ENCODE peak calls at places on chromosomes 4 and X, in nine cellular contexts. One of them, this sample, is unnamed.

GRCh38 chr4:159398236-159398638 is 295.4 kb downstream of the RAPGEF2 start:
- DNase-seq in activated T-cell treated with anti-CD3 and anti-CD28 coated beads, Interleukin-2, amount 50 U/mL, for 72 hours: no peak
- DNase-seq in progenitor cell of endocrine pancreas: no peak
- DNase-seq in lower lobe of right lung: no peak
- DNase-seq in stimulated activated naive B cell treated with anti-CD40 and anti-IgM and Interleukin-4, amounts not matched to agents 10 μg/mL and 1 μg/mL and 100 μg/mL, for 72 hours: no peak
- DNase-seq in fibroblast of pulmonary artery: peak; percentile 53
- DNase-seq in activated naive CD8-positive, alpha-beta T cell treated with anti-CD3 and anti-CD28 coated beads, Interleukin-2, amount 50 U/mL, for 24 hours: no peak
- DNase-seq in endothelial cell: no peak
- DNase-seq in stimulated activated CD4-positive, alpha-beta T cell treated with anti-CD3 and anti-CD28 coated beads, Interleukin-1b, Interleukin-23, amount 100 ng/mL, for 24 hours: no peak
- DNase-seq in this sample: no peak

GRCh38 chrX:123854329-123854728 is 5.5 kb upstream of the XIAP start:
- DNase-seq in stimulated activated CD4-positive, alpha-beta T cell treated with anti-CD3 and anti-CD28 coated beads, Interleukin-1b, Interleukin-23, amount 100 ng/mL, for 24 hours: no peak
- DNase-seq in endothelial cell: no peak
- DNase-seq in stimulated activated naive B cell treated with anti-CD40 and anti-IgM and Interleukin-4, amounts not matched to agents 10 μg/mL and 1 μg/mL and 100 μg/mL, for 72 hours: no peak
- DNase-seq in activated naive CD8-positive, alpha-beta T cell treated with anti-CD3 and anti-CD28 coated beads, Interleukin-2, amount 50 U/mL, for 24 hours: no peak
- DNase-seq in activated T-cell treated with anti-CD3 and anti-CD28 coated beads, Interleukin-2, amount 50 U/mL, for 72 hours: no peak
- DNase-seq in fibroblast of pulmonary artery: no peak
- DNase-seq in progenitor cell of endocrine pancreas: no peak
- DNase-seq in lower lobe of right lung: no peak
- DNase-seq in this sample: no peak

GRCh38 chr4:4344915-4345527 is 41.9 kb upstream of the NSG1 start:
- DNase-seq in activated T-cell treated with anti-CD3 and anti-CD28 coated beads, Interleukin-2, amount 50 U/mL, for 72 hours: no peak
- DNase-seq in stimulated activated naive B cell treated with anti-CD40 and anti-IgM and Interleukin-4, amounts not matched to agents 10 μg/mL and 1 μg/mL and 100 μg/mL, for 72 hours: peak; percentile 54
- DNase-seq in endothelial cell: no peak
- DNase-seq in stimulated activated CD4-positive, alpha-beta T cell treated with anti-CD3 and anti-CD28 coated beads, Interleukin-1b, Interleukin-23, amount 100 ng/mL, for 24 hours: no peak
- DNase-seq in progenitor cell of endocrine pancreas: no peak
- DNase-seq in activated naive CD8-positive, alpha-beta T cell treated with anti-CD3 and anti-CD28 coated beads, Interleukin-2, amount 50 U/mL, for 24 hours: no peak
- DNase-seq in fibroblast of pulmonary artery: no peak
- DNase-seq in lower lobe of right lung: no peak
- DNase-seq in this sample: peak; percentile 48

GRCh38 chr4:110621839-110622751 is 782 bp downstream of the PITX2 start:
- DNase-seq in activated naive CD8-positive, alpha-beta T cell treated with anti-CD3 and anti-CD28 coated beads, Interleukin-2, amount 50 U/mL, for 24 hours: no peak
- DNase-seq in stimulated activated CD4-positive, alpha-beta T cell treated with anti-CD3 and anti-CD28 coated beads, Interleukin-1b, Interleukin-23, amount 100 ng/mL, for 24 hours: no peak
- DNase-seq in activated T-cell treated with anti-CD3 and anti-CD28 coated beads, Interleukin-2, amount 50 U/mL, for 72 hours: no peak
- DNase-seq in endothelial cell: peak; percentile 31
- DNase-seq in lower lobe of right lung: no peak
- DNase-seq in fibroblast of pulmonary artery: no peak
- DNase-seq in progenitor cell of endocrine pancreas: no peak
- DNase-seq in stimulated activated naive B cell treated with anti-CD40 and anti-IgM and Interleukin-4, amounts not matched to agents 10 μg/mL and 1 μg/mL and 100 μg/mL, for 72 hours: no peak
- DNase-seq in this sample: no peak

GRCh38 chr4:24622435-24622834 is 38.1 kb upstream of the DHX15 start:
- DNase-seq in progenitor cell of endocrine pancreas: no peak
- DNase-seq in stimulated activated CD4-positive, alpha-beta T cell treated with anti-CD3 and anti-CD28 coated beads, Interleukin-1b, Interleukin-23, amount 100 ng/mL, for 24 hours: no peak
- DNase-seq in activated naive CD8-positive, alpha-beta T cell treated with anti-CD3 and anti-CD28 coated beads, Interleukin-2, amount 50 U/mL, for 24 hours: no peak
- DNase-seq in endothelial cell: no peak
- DNase-seq in fibroblast of pulmonary artery: no peak
- DNase-seq in stimulated activated naive B cell treated with anti-CD40 and anti-IgM and Interleukin-4, amounts not matched to agents 10 μg/mL and 1 μg/mL and 100 μg/mL, for 72 hours: no peak
- DNase-seq in activated T-cell treated with anti-CD3 and anti-CD28 coated beads, Interleukin-2, amount 50 U/mL, for 72 hours: no peak
- DNase-seq in lower lobe of right lung: no peak
- DNase-seq in this sample: no peak

GRCh38 chrX:46236411-46236810 is 308.8 kb downstream of the ZNF674 start:
- DNase-seq in activated naive CD8-positive, alpha-beta T cell treated with anti-CD3 and anti-CD28 coated beads, Interleukin-2, amount 50 U/mL, for 24 hours: no peak
- DNase-seq in activated T-cell treated with anti-CD3 and anti-CD28 coated beads, Interleukin-2, amount 50 U/mL, for 72 hours: no peak
- DNase-seq in fibroblast of pulmonary artery: no peak
- DNase-seq in stimulated activated CD4-positive, alpha-beta T cell treated with anti-CD3 and anti-CD28 coated beads, Interleukin-1b, Interleukin-23, amount 100 ng/mL, for 24 hours: no peak
- DNase-seq in progenitor cell of endocrine pancreas: no peak
- DNase-seq in lower lobe of right lung: no peak
- DNase-seq in endothelial cell: no peak
- DNase-seq in stimulated activated naive B cell treated with anti-CD40 and anti-IgM and Interleukin-4, amounts not matched to agents 10 μg/mL and 1 μg/mL and 100 μg/mL, for 72 hours: no peak
- DNase-seq in this sample: no peak

GRCh38 chrX:136630881-136631280 is 17.1 kb upstream of the CD40LG start:
- DNase-seq in stimulated activated CD4-positive, alpha-beta T cell treated with anti-CD3 and anti-CD28 coated beads, Interleukin-1b, Interleukin-23, amount 100 ng/mL, for 24 hours: no peak
- DNase-seq in activated T-cell treated with anti-CD3 and anti-CD28 coated beads, Interleukin-2, amount 50 U/mL, for 72 hours: no peak
- DNase-seq in endothelial cell: no peak
- DNase-seq in fibroblast of pulmonary artery: no peak
- DNase-seq in progenitor cell of endocrine pancreas: no peak
- DNase-seq in lower lobe of right lung: no peak
- DNase-seq in activated naive CD8-positive, alpha-beta T cell treated with anti-CD3 and anti-CD28 coated beads, Interleukin-2, amount 50 U/mL, for 24 hours: no peak
- DNase-seq in stimulated activated naive B cell treated with anti-CD40 and anti-IgM and Interleukin-4, amounts not matched to agents 10 μg/mL and 1 μg/mL and 100 μg/mL, for 72 hours: no peak
- DNase-seq in this sample: no peak

GRCh38 chr4:2712261-2712842 is 43.8 kb downstream of the TNIP2 start:
- DNase-seq in stimulated activated CD4-positive, alpha-beta T cell treated with anti-CD3 and anti-CD28 coated beads, Interleukin-1b, Interleukin-23, amount 100 ng/mL, for 24 hours: no peak
- DNase-seq in progenitor cell of endocrine pancreas: no peak
- DNase-seq in stimulated activated naive B cell treated with anti-CD40 and anti-IgM and Interleukin-4, amounts not matched to agents 10 μg/mL and 1 μg/mL and 100 μg/mL, for 72 hours: no peak
- DNase-seq in activated naive CD8-positive, alpha-beta T cell treated with anti-CD3 and anti-CD28 coated beads, Interleukin-2, amount 50 U/mL, for 24 hours: no peak
- DNase-seq in endothelial cell: peak; percentile 33
- DNase-seq in fibroblast of pulmonary artery: peak; percentile 46
- DNase-seq in lower lobe of right lung: no peak
- DNase-seq in activated T-cell treated with anti-CD3 and anti-CD28 coated beads, Interleukin-2, amount 50 U/mL, for 72 hours: no peak
- DNase-seq in this sample: no peak

GRCh38 chr4:3223346-3223745 is 25.6 kb upstream of the MSANTD1 start:
- DNase-seq in progenitor cell of endocrine pancreas: no peak
- DNase-seq in endothelial cell: no peak
- DNase-seq in fibroblast of pulmonary artery: no peak
- DNase-seq in lower lobe of right lung: peak; percentile 37
- DNase-seq in activated naive CD8-positive, alpha-beta T cell treated with anti-CD3 and anti-CD28 coated beads, Interleukin-2, amount 50 U/mL, for 24 hours: no peak
- DNase-seq in stimulated activated naive B cell treated with anti-CD40 and anti-IgM and Interleukin-4, amounts not matched to agents 10 μg/mL and 1 μg/mL and 100 μg/mL, for 72 hours: no peak
- DNase-seq in activated T-cell treated with anti-CD3 and anti-CD28 coated beads, Interleukin-2, amount 50 U/mL, for 72 hours: no peak
- DNase-seq in stimulated activated CD4-positive, alpha-beta T cell treated with anti-CD3 and anti-CD28 coated beads, Interleukin-1b, Interleukin-23, amount 100 ng/mL, for 24 hours: no peak
- DNase-seq in this sample: no peak

GRCh38 chr4:41290486-41290885 is 33.8 kb downstream of the UCHL1 start:
- DNase-seq in fibroblast of pulmonary artery: no peak
- DNase-seq in lower lobe of right lung: no peak
- DNase-seq in activated T-cell treated with anti-CD3 and anti-CD28 coated beads, Interleukin-2, amount 50 U/mL, for 72 hours: no peak
- DNase-seq in endothelial cell: no peak
- DNase-seq in stimulated activated CD4-positive, alpha-beta T cell treated with anti-CD3 and anti-CD28 coated beads, Interleukin-1b, Interleukin-23, amount 100 ng/mL, for 24 hours: no peak
- DNase-seq in activated naive CD8-positive, alpha-beta T cell treated with anti-CD3 and anti-CD28 coated beads, Interleukin-2, amount 50 U/mL, for 24 hours: no peak
- DNase-seq in progenitor cell of endocrine pancreas: no peak
- DNase-seq in stimulated activated naive B cell treated with anti-CD40 and anti-IgM and Interleukin-4, amounts not matched to agents 10 μg/mL and 1 μg/mL and 100 μg/mL, for 72 hours: no peak
- DNase-seq in this sample: no peak

GRCh38 chrX:120310861-120311631 is at the start of gene TMEM255A:
- DNase-seq in fibroblast of pulmonary artery: no peak
- DNase-seq in activated naive CD8-positive, alpha-beta T cell treated with anti-CD3 and anti-CD28 coated beads, Interleukin-2, amount 50 U/mL, for 24 hours: no peak
- DNase-seq in endothelial cell: no peak
- DNase-seq in lower lobe of right lung: peak; percentile 37
- DNase-seq in activated T-cell treated with anti-CD3 and anti-CD28 coated beads, Interleukin-2, amount 50 U/mL, for 72 hours: peak; percentile 6
- DNase-seq in stimulated activated naive B cell treated with anti-CD40 and anti-IgM and Interleukin-4, amounts not matched to agents 10 μg/mL and 1 μg/mL and 100 μg/mL, for 72 hours: no peak
- DNase-seq in progenitor cell of endocrine pancreas: no peak
- DNase-seq in stimulated activated CD4-positive, alpha-beta T cell treated with anti-CD3 and anti-CD28 coated beads, Interleukin-1b, Interleukin-23, amount 100 ng/mL, for 24 hours: no peak
- DNase-seq in this sample: no peak

GRCh38 chr4:84680956-84681355 is 98.0 kb downstream of the CDS1 start:
- DNase-seq in activated naive CD8-positive, alpha-beta T cell treated with anti-CD3 and anti-CD28 coated beads, Interleukin-2, amount 50 U/mL, for 24 hours: no peak
- DNase-seq in lower lobe of right lung: no peak
- DNase-seq in endothelial cell: no peak
- DNase-seq in activated T-cell treated with anti-CD3 and anti-CD28 coated beads, Interleukin-2, amount 50 U/mL, for 72 hours: no peak
- DNase-seq in stimulated activated CD4-positive, alpha-beta T cell treated with anti-CD3 and anti-CD28 coated beads, Interleukin-1b, Interleukin-23, amount 100 ng/mL, for 24 hours: no peak
- DNase-seq in fibroblast of pulmonary artery: no peak
- DNase-seq in progenitor cell of endocrine pancreas: no peak
- DNase-seq in stimulated activated naive B cell treated with anti-CD40 and anti-IgM and Interleukin-4, amounts not matched to agents 10 μg/mL and 1 μg/mL and 100 μg/mL, for 72 hours: no peak
- DNase-seq in this sample: no peak

GRCh38 chr4:169416997-169417396 is 146.2 kb upstream of the SH3RF1 start:
- DNase-seq in stimulated activated naive B cell treated with anti-CD40 and anti-IgM and Interleukin-4, amounts not matched to agents 10 μg/mL and 1 μg/mL and 100 μg/mL, for 72 hours: no peak
- DNase-seq in lower lobe of right lung: no peak
- DNase-seq in activated T-cell treated with anti-CD3 and anti-CD28 coated beads, Interleukin-2, amount 50 U/mL, for 72 hours: no peak
- DNase-seq in stimulated activated CD4-positive, alpha-beta T cell treated with anti-CD3 and anti-CD28 coated beads, Interleukin-1b, Interleukin-23, amount 100 ng/mL, for 24 hours: no peak
- DNase-seq in endothelial cell: no peak
- DNase-seq in activated naive CD8-positive, alpha-beta T cell treated with anti-CD3 and anti-CD28 coated beads, Interleukin-2, amount 50 U/mL, for 24 hours: no peak
- DNase-seq in progenitor cell of endocrine pancreas: no peak
- DNase-seq in fibroblast of pulmonary artery: no peak
- DNase-seq in this sample: no peak

GRCh38 chrX:71103110-71103983 is 3.2 kb downstream of the CXorf65 start:
- DNase-seq in stimulated activated naive B cell treated with anti-CD40 and anti-IgM and Interleukin-4, amounts not matched to agents 10 μg/mL and 1 μg/mL and 100 μg/mL, for 72 hours: peak; percentile 12
- DNase-seq in endothelial cell: peak; percentile 22
- DNase-seq in activated T-cell treated with anti-CD3 and anti-CD28 coated beads, Interleukin-2, amount 50 U/mL, for 72 hours: peak; percentile 53
- DNase-seq in fibroblast of pulmonary artery: no peak
- DNase-seq in stimulated activated CD4-positive, alpha-beta T cell treated with anti-CD3 and anti-CD28 coated beads, Interleukin-1b, Interleukin-23, amount 100 ng/mL, for 24 hours: no peak
- DNase-seq in activated naive CD8-positive, alpha-beta T cell treated with anti-CD3 and anti-CD28 coated beads, Interleukin-2, amount 50 U/mL, for 24 hours: peak; percentile 74
- DNase-seq in lower lobe of right lung: peak; percentile 46
- DNase-seq in progenitor cell of endocrine pancreas: no peak
- DNase-seq in this sample: no peak

GRCh38 chr4:59369228-59369627 is 1830.9 kb upstream of the ADGRL3 start:
- DNase-seq in stimulated activated CD4-positive, alpha-beta T cell treated with anti-CD3 and anti-CD28 coated beads, Interleukin-1b, Interleukin-23, amount 100 ng/mL, for 24 hours: no peak
- DNase-seq in fibroblast of pulmonary artery: no peak
- DNase-seq in stimulated activated naive B cell treated with anti-CD40 and anti-IgM and Interleukin-4, amounts not matched to agents 10 μg/mL and 1 μg/mL and 100 μg/mL, for 72 hours: no peak
- DNase-seq in activated naive CD8-positive, alpha-beta T cell treated with anti-CD3 and anti-CD28 coated beads, Interleukin-2, amount 50 U/mL, for 24 hours: no peak
- DNase-seq in activated T-cell treated with anti-CD3 and anti-CD28 coated beads, Interleukin-2, amount 50 U/mL, for 72 hours: no peak
- DNase-seq in progenitor cell of endocrine pancreas: no peak
- DNase-seq in lower lobe of right lung: no peak
- DNase-seq in endothelial cell: no peak
- DNase-seq in this sample: no peak

GRCh38 chr4:55172694-55173287 is 47.4 kb upstream of the KDR start:
- DNase-seq in stimulated activated naive B cell treated with anti-CD40 and anti-IgM and Interleukin-4, amounts not matched to agents 10 μg/mL and 1 μg/mL and 100 μg/mL, for 72 hours: no peak
- DNase-seq in activated T-cell treated with anti-CD3 and anti-CD28 coated beads, Interleukin-2, amount 50 U/mL, for 72 hours: no peak
- DNase-seq in activated naive CD8-positive, alpha-beta T cell treated with anti-CD3 and anti-CD28 coated beads, Interleukin-2, amount 50 U/mL, for 24 hours: no peak
- DNase-seq in lower lobe of right lung: no peak
- DNase-seq in progenitor cell of endocrine pancreas: no peak
- DNase-seq in fibroblast of pulmonary artery: peak; percentile 92
- DNase-seq in stimulated activated CD4-positive, alpha-beta T cell treated with anti-CD3 and anti-CD28 coated beads, Interleukin-1b, Interleukin-23, amount 100 ng/mL, for 24 hours: no peak
- DNase-seq in endothelial cell: peak; percentile 45
- DNase-seq in this sample: no peak

GRCh38 chrX:10203617-10204016 is 46.8 kb downstream of the CLCN4 start:
- DNase-seq in stimulated activated naive B cell treated with anti-CD40 and anti-IgM and Interleukin-4, amounts not matched to agents 10 μg/mL and 1 μg/mL and 100 μg/mL, for 72 hours: no peak
- DNase-seq in activated naive CD8-positive, alpha-beta T cell treated with anti-CD3 and anti-CD28 coated beads, Interleukin-2, amount 50 U/mL, for 24 hours: no peak
- DNase-seq in activated T-cell treated with anti-CD3 and anti-CD28 coated beads, Interleukin-2, amount 50 U/mL, for 72 hours: no peak
- DNase-seq in lower lobe of right lung: no peak
- DNase-seq in stimulated activated CD4-positive, alpha-beta T cell treated with anti-CD3 and anti-CD28 coated beads, Interleukin-1b, Interleukin-23, amount 100 ng/mL, for 24 hours: no peak
- DNase-seq in fibroblast of pulmonary artery: no peak
- DNase-seq in progenitor cell of endocrine pancreas: no peak
- DNase-seq in endothelial cell: no peak
- DNase-seq in this sample: no peak

GRCh38 chrX:49171752-49172279 is at the start of gene PLP2:
- DNase-seq in endothelial cell: no peak
- DNase-seq in stimulated activated CD4-positive, alpha-beta T cell treated with anti-CD3 and anti-CD28 coated beads, Interleukin-1b, Interleukin-23, amount 100 ng/mL, for 24 hours: no peak
- DNase-seq in fibroblast of pulmonary artery: peak; percentile 25
- DNase-seq in activated T-cell treated with anti-CD3 and anti-CD28 coated beads, Interleukin-2, amount 50 U/mL, for 72 hours: peak; percentile 83
- DNase-seq in lower lobe of right lung: peak; percentile 64
- DNase-seq in activated naive CD8-positive, alpha-beta T cell treated with anti-CD3 and anti-CD28 coated beads, Interleukin-2, amount 50 U/mL, for 24 hours: peak; percentile 79
- DNase-seq in progenitor cell of endocrine pancreas: no peak
- DNase-seq in stimulated activated naive B cell treated with anti-CD40 and anti-IgM and Interleukin-4, amounts not matched to agents 10 μg/mL and 1 μg/mL and 100 μg/mL, for 72 hours: peak; percentile 55
- DNase-seq in this sample: peak; percentile 24

GRCh38 chr4:184845367-184846011 is 19.7 kb upstream of the ACSL1 start:
- DNase-seq in progenitor cell of endocrine pancreas: no peak
- DNase-seq in stimulated activated naive B cell treated with anti-CD40 and anti-IgM and Interleukin-4, amounts not matched to agents 10 μg/mL and 1 μg/mL and 100 μg/mL, for 72 hours: no peak
- DNase-seq in activated T-cell treated with anti-CD3 and anti-CD28 coated beads, Interleukin-2, amount 50 U/mL, for 72 hours: no peak
- DNase-seq in fibroblast of pulmonary artery: peak; percentile 33
- DNase-seq in activated naive CD8-positive, alpha-beta T cell treated with anti-CD3 and anti-CD28 coated beads, Interleukin-2, amount 50 U/mL, for 24 hours: no peak
- DNase-seq in endothelial cell: no peak
- DNase-seq in stimulated activated CD4-positive, alpha-beta T cell treated with anti-CD3 and anti-CD28 coated beads, Interleukin-1b, Interleukin-23, amount 100 ng/mL, for 24 hours: no peak
- DNase-seq in lower lobe of right lung: no peak
- DNase-seq in this sample: no peak

GRCh38 chr4:20305976-20306375 is 54.3 kb downstream of the SLIT2 start:
- DNase-seq in stimulated activated CD4-positive, alpha-beta T cell treated with anti-CD3 and anti-CD28 coated beads, Interleukin-1b, Interleukin-23, amount 100 ng/mL, for 24 hours: no peak
- DNase-seq in progenitor cell of endocrine pancreas: no peak
- DNase-seq in endothelial cell: no peak
- DNase-seq in fibroblast of pulmonary artery: peak; percentile 70
- DNase-seq in activated naive CD8-positive, alpha-beta T cell treated with anti-CD3 and anti-CD28 coated beads, Interleukin-2, amount 50 U/mL, for 24 hours: no peak
- DNase-seq in lower lobe of right lung: no peak
- DNase-seq in stimulated activated naive B cell treated with anti-CD40 and anti-IgM and Interleukin-4, amounts not matched to agents 10 μg/mL and 1 μg/mL and 100 μg/mL, for 72 hours: no peak
- DNase-seq in activated T-cell treated with anti-CD3 and anti-CD28 coated beads, Interleukin-2, amount 50 U/mL, for 72 hours: no peak
- DNase-seq in this sample: no peak

GRCh38 chr4:187480146-187481145 is 515.1 kb upstream of the ZFP42 start:
- DNase-seq in activated naive CD8-positive, alpha-beta T cell treated with anti-CD3 and anti-CD28 coated beads, Interleukin-2, amount 50 U/mL, for 24 hours: no peak
- DNase-seq in stimulated activated CD4-positive, alpha-beta T cell treated with anti-CD3 and anti-CD28 coated beads, Interleukin-1b, Interleukin-23, amount 100 ng/mL, for 24 hours: no peak
- DNase-seq in activated T-cell treated with anti-CD3 and anti-CD28 coated beads, Interleukin-2, amount 50 U/mL, for 72 hours: no peak
- DNase-seq in progenitor cell of endocrine pancreas: no peak
- DNase-seq in endothelial cell: no peak
- DNase-seq in lower lobe of right lung: no peak
- DNase-seq in stimulated activated naive B cell treated with anti-CD40 and anti-IgM and Interleukin-4, amounts not matched to agents 10 μg/mL and 1 μg/mL and 100 μg/mL, for 72 hours: no peak
- DNase-seq in fibroblast of pulmonary artery: peak; percentile 11
- DNase-seq in this sample: no peak

GRCh38 chrX:39726810-39727209 is 370.9 kb downstream of the BCOR start:
- DNase-seq in progenitor cell of endocrine pancreas: no peak
- DNase-seq in endothelial cell: no peak
- DNase-seq in activated T-cell treated with anti-CD3 and anti-CD28 coated beads, Interleukin-2, amount 50 U/mL, for 72 hours: no peak
- DNase-seq in lower lobe of right lung: no peak
- DNase-seq in stimulated activated CD4-positive, alpha-beta T cell treated with anti-CD3 and anti-CD28 coated beads, Interleukin-1b, Interleukin-23, amount 100 ng/mL, for 24 hours: no peak
- DNase-seq in stimulated activated naive B cell treated with anti-CD40 and anti-IgM and Interleukin-4, amounts not matched to agents 10 μg/mL and 1 μg/mL and 100 μg/mL, for 72 hours: no peak
- DNase-seq in fibroblast of pulmonary artery: peak; percentile 74
- DNase-seq in activated naive CD8-positive, alpha-beta T cell treated with anti-CD3 and anti-CD28 coated beads, Interleukin-2, amount 50 U/mL, for 24 hours: no peak
- DNase-seq in this sample: no peak

GRCh38 chrX:2451456-2452316 is 49.1 kb downstream of the DHRSX start:
- DNase-seq in activated naive CD8-positive, alpha-beta T cell treated with anti-CD3 and anti-CD28 coated beads, Interleukin-2, amount 50 U/mL, for 24 hours: no peak
- DNase-seq in progenitor cell of endocrine pancreas: no peak
- DNase-seq in stimulated activated CD4-positive, alpha-beta T cell treated with anti-CD3 and anti-CD28 coated beads, Interleukin-1b, Interleukin-23, amount 100 ng/mL, for 24 hours: no peak
- DNase-seq in stimulated activated naive B cell treated with anti-CD40 and anti-IgM and Interleukin-4, amounts not matched to agents 10 μg/mL and 1 μg/mL and 100 μg/mL, for 72 hours: no peak
- DNase-seq in fibroblast of pulmonary artery: peak; percentile 49
- DNase-seq in endothelial cell: no peak
- DNase-seq in activated T-cell treated with anti-CD3 and anti-CD28 coated beads, Interleukin-2, amount 50 U/mL, for 72 hours: no peak
- DNase-seq in lower lobe of right lung: peak; percentile 33
- DNase-seq in this sample: no peak

GRCh38 chrX:112826020-112826419 is 14.6 kb downstream of the AMOT start:
- DNase-seq in progenitor cell of endocrine pancreas: no peak
- DNase-seq in stimulated activated CD4-positive, alpha-beta T cell treated with anti-CD3 and anti-CD28 coated beads, Interleukin-1b, Interleukin-23, amount 100 ng/mL, for 24 hours: no peak
- DNase-seq in activated naive CD8-positive, alpha-beta T cell treated with anti-CD3 and anti-CD28 coated beads, Interleukin-2, amount 50 U/mL, for 24 hours: no peak
- DNase-seq in endothelial cell: no peak
- DNase-seq in fibroblast of pulmonary artery: no peak
- DNase-seq in lower lobe of right lung: no peak
- DNase-seq in activated T-cell treated with anti-CD3 and anti-CD28 coated beads, Interleukin-2, amount 50 U/mL, for 72 hours: no peak
- DNase-seq in stimulated activated naive B cell treated with anti-CD40 and anti-IgM and Interleukin-4, amounts not matched to agents 10 μg/mL and 1 μg/mL and 100 μg/mL, for 72 hours: no peak
- DNase-seq in this sample: no peak

GRCh38 chr4:41865981-41866798 is 69.0 kb upstream of the TMEM33 start:
- DNase-seq in stimulated activated CD4-positive, alpha-beta T cell treated with anti-CD3 and anti-CD28 coated beads, Interleukin-1b, Interleukin-23, amount 100 ng/mL, for 24 hours: no peak
- DNase-seq in fibroblast of pulmonary artery: no peak
- DNase-seq in endothelial cell: no peak
- DNase-seq in activated T-cell treated with anti-CD3 and anti-CD28 coated beads, Interleukin-2, amount 50 U/mL, for 72 hours: no peak
- DNase-seq in progenitor cell of endocrine pancreas: no peak
- DNase-seq in activated naive CD8-positive, alpha-beta T cell treated with anti-CD3 and anti-CD28 coated beads, Interleukin-2, amount 50 U/mL, for 24 hours: no peak
- DNase-seq in stimulated activated naive B cell treated with anti-CD40 and anti-IgM and Interleukin-4, amounts not matched to agents 10 μg/mL and 1 μg/mL and 100 μg/mL, for 72 hours: no peak
- DNase-seq in lower lobe of right lung: no peak
- DNase-seq in this sample: no peak

GRCh38 chrX:116272881-116273280 is 102.3 kb downstream of the AGTR2 start:
- DNase-seq in progenitor cell of endocrine pancreas: no peak
- DNase-seq in activated naive CD8-positive, alpha-beta T cell treated with anti-CD3 and anti-CD28 coated beads, Interleukin-2, amount 50 U/mL, for 24 hours: no peak
- DNase-seq in activated T-cell treated with anti-CD3 and anti-CD28 coated beads, Interleukin-2, amount 50 U/mL, for 72 hours: no peak
- DNase-seq in fibroblast of pulmonary artery: peak; percentile 35
- DNase-seq in stimulated activated CD4-positive, alpha-beta T cell treated with anti-CD3 and anti-CD28 coated beads, Interleukin-1b, Interleukin-23, amount 100 ng/mL, for 24 hours: no peak
- DNase-seq in endothelial cell: no peak
- DNase-seq in stimulated activated naive B cell treated with anti-CD40 and anti-IgM and Interleukin-4, amounts not matched to agents 10 μg/mL and 1 μg/mL and 100 μg/mL, for 72 hours: no peak
- DNase-seq in lower lobe of right lung: no peak
- DNase-seq in this sample: no peak

GRCh38 chr4:126778348-126778747 is 854.4 kb upstream of the INTU start:
- DNase-seq in stimulated activated CD4-positive, alpha-beta T cell treated with anti-CD3 and anti-CD28 coated beads, Interleukin-1b, Interleukin-23, amount 100 ng/mL, for 24 hours: no peak
- DNase-seq in activated T-cell treated with anti-CD3 and anti-CD28 coated beads, Interleukin-2, amount 50 U/mL, for 72 hours: no peak
- DNase-seq in fibroblast of pulmonary artery: peak; percentile 71
- DNase-seq in activated naive CD8-positive, alpha-beta T cell treated with anti-CD3 and anti-CD28 coated beads, Interleukin-2, amount 50 U/mL, for 24 hours: no peak
- DNase-seq in lower lobe of right lung: no peak
- DNase-seq in stimulated activated naive B cell treated with anti-CD40 and anti-IgM and Interleukin-4, amounts not matched to agents 10 μg/mL and 1 μg/mL and 100 μg/mL, for 72 hours: no peak
- DNase-seq in endothelial cell: no peak
- DNase-seq in progenitor cell of endocrine pancreas: no peak
- DNase-seq in this sample: no peak